ENCODE peak calls at places on chromosomes 11 and 22, in ten cellular contexts. T is substantia nigra, N is PC-9, W is right lobe of liver, K is HCT116, Y is anterior cingulate cortex, Q is GM06990, D is coronary artery, J is colonic mucosa, U is chondrocyte. A is an unnamed sample.

GRCh38 chr11:118882489-118882888 is 1.2 kb upstream of the CXCR5 start:
- DNase-seq in T (no peak), N (no peak), W (no peak), K (no peak), Y (no peak), Q (no peak), D (no peak), J (no peak), U (no peak), A (no peak)

GRCh38 chr22:35958334-35958733 is 70.3 kb downstream of the RBFOX2 start:
- DNase-seq in T (no peak), N (no peak), W (no peak), K (no peak), Y (no peak), Q (no peak), D (no peak), J (no peak), U (no peak), A (no peak)

GRCh38 chr11:33540946-33541915 is 159.4 kb downstream of the C11orf91 start:
- DNase-seq in T (no peak), N (no peak), W (no peak), K (no peak), Y (no peak), Q (no peak), D (no peak), J (no peak), U (no peak), A (no peak)

GRCh38 chr11:124791626-124792341 is 8.4 kb downstream of the MSANTD2 start:
- DNase-seq in T (no peak), N (no peak), W (no peak), K (no peak), Y (no peak), Q (no peak), D (no peak), J (no peak), U (no peak), A (no peak)

GRCh38 chr11:75453916-75454655 is 21.1 kb upstream of the KLHL35 start:
- DNase-seq in T (no peak), N (no peak), W (no peak), K (no peak), Y (no peak), Q (no peak), D (no peak), J (no peak), U (no peak), A (peak; percentile 87)

GRCh38 chr11:8328848-8329330 is 65.2 kb upstream of the LMO1 start:
- DNase-seq in T (peak; percentile 61), N (peak; percentile 86), W (peak; percentile 64), K (peak; percentile 89), Y (peak; percentile 39), Q (peak; percentile 57), D (no peak), J (peak; percentile 74), U (peak; percentile 75), A (peak; percentile 96)

GRCh38 chr11:8959546-8960166 is 4.6 kb downstream of the TMEM9B start:
- DNase-seq in T (no peak), N (peak; percentile 56), W (no peak), K (peak; percentile 67), Y (no peak), Q (peak; percentile 21), D (no peak), J (peak; percentile 58), U (no peak), A (peak; percentile 88)

GRCh38 chr22:42604403-42604802 is 10.3 kb downstream of the POLDIP3 start:
- DNase-seq in T (no peak), N (no peak), W (no peak), K (no peak), Y (no peak), Q (no peak), D (no peak), J (no peak), U (no peak), A (no peak)

GRCh38 chr11:12777208-12777874 is 103.1 kb downstream of the TEAD1 start:
- DNase-seq in T (no peak), N (no peak), W (no peak), K (no peak), Y (no peak), Q (no peak), D (no peak), J (no peak), U (no peak), A (no peak)

GRCh38 chr11:12019337-12019736 is 10.9 kb upstream of the DKK3 start:
- DNase-seq in T (peak; percentile 40), N (no peak), W (no peak), K (no peak), Y (no peak), Q (no peak), D (no peak), J (no peak), U (no peak), A (no peak)